ENCODE peak calls at places on chromosomes 3 and 15, in four cellular contexts. T is T-helper 9 cell, Q is glomerular endothelial cell, U is HCEC 1CT. K is an unnamed sample.
A peak's percentile ranks its signal among the peaks of the same experiment; 100 is the strongest.

GRCh38 chr3:71226565-71227281 is 356.8 kb downstream of the FOXP1 start:
- DNase-seq in T (peak; percentile 59), Q (no peak), U (no peak), K (peak; percentile 48)

GRCh38 chr3:30779686-30780287 is 114.7 kb downstream of the GADL1 start:
- DNase-seq in T (no peak), Q (no peak), U (peak; percentile 27), K (no peak)

GRCh38 chr3:193813506-193813850 is 220.5 kb downstream of the OPA1 start:
- DNase-seq in T (no peak), Q (no peak), U (no peak), K (no peak)

GRCh38 chr3:53495091-53495517 is 693 bp downstream of the CACNA1D start:
- DNase-seq in T (no peak), Q (no peak), U (no peak), K (no peak)

GRCh38 chr3:39038165-39038564 is 13.6 kb downstream of the SCN11A start:
- DNase-seq in T (no peak), Q (no peak), U (peak; percentile 83), K (no peak)

GRCh38 chr15:27956285-27956684 is 142.8 kb downstream of the OCA2 start:
- DNase-seq in T (no peak), Q (no peak), U (no peak), K (no peak)

GRCh38 chr3:6962796-6963195 is 101.9 kb downstream of the GRM7 start:
- DNase-seq in T (no peak), Q (no peak), U (no peak), K (no peak)

GRCh38 chr3:31968391-31968926 is 12.6 kb downstream of the OSBPL10 start:
- DNase-seq in T (no peak), Q (peak; percentile 42), U (peak; percentile 75), K (no peak)

GRCh38 chr15:49191892-49192291 is 21.8 kb downstream of the GALK2 start:
- DNase-seq in T (no peak), Q (no peak), U (no peak), K (no peak)

GRCh38 chr3:141243295-141243707 is 11.7 kb downstream of the PXYLP1 start:
- DNase-seq in T (no peak), Q (no peak), U (no peak), K (peak; percentile 34)

GRCh38 chr15:81013396-81013929 is 12.7 kb downstream of the TLNRD1 start:
- DNase-seq in T (no peak), Q (no peak), U (no peak), K (no peak)

GRCh38 chr3:152786977-152787681 is 47.8 kb upstream of the P2RY1 start:
- DNase-seq in T (no peak), Q (no peak), U (no peak), K (no peak)

GRCh38 chr3:120449701-120450216 is 1.0 kb downstream of the FSTL1 start:
- DNase-seq in T (no peak), Q (no peak), U (peak; percentile 88), K (no peak)

GRCh38 chr15:61742591-61742990 is 317.7 kb downstream of the VPS13C start:
- DNase-seq in T (no peak), Q (no peak), U (no peak), K (no peak)

GRCh38 chr3:53260286-53260785 is 4.5 kb upstream of the TKT start:
- DNase-seq in T (no peak), Q (no peak), U (no peak), K (no peak)